ENCODE peak calls at places on chromosomes 7 and 10, in seven cellular contexts. L is HFFc6, D is bronchial epithelial cell, M is endodermal cell, B is left ventricle myocardium inferior, R is tibial nerve, A is upper lobe of right lung. G is an unnamed sample.

GRCh38 chr10:2861632-2862210 is 205.6 kb upstream of the PFKP start:
- DNase-seq in L (no peak), D (no peak), M (no peak), B (no peak), R (no peak), A (no peak), G (no peak)

GRCh38 chr10:118594392-118595063 is 920 bp downstream of the PRLHR start:
- DNase-seq in L (no peak), D (peak; percentile 17), M (peak; percentile 98), B (no peak), R (peak; percentile 18), A (no peak), G (no peak)

GRCh38 chr10:79069325-79070090 is 742 bp downstream of the ZMIZ1 start:
- DNase-seq in L (no peak), D (no peak), M (peak; percentile 74), B (peak; percentile 67), R (no peak), A (peak; percentile 86), G (no peak)

GRCh38 chr7:35754741-35755140 is 46.1 kb upstream of the SEPTIN7 start:
- DNase-seq in L (no peak), D (no peak), M (no peak), B (no peak), R (no peak), A (no peak), G (no peak)

GRCh38 chr10:44476421-44476820 is 91.5 kb upstream of the CXCL12 start:
- DNase-seq in L (no peak), D (no peak), M (no peak), B (no peak), R (no peak), A (no peak), G (no peak)

GRCh38 chr10:844552-844951 is 87.0 kb downstream of the LARP4B start:
- DNase-seq in L (no peak), D (no peak), M (no peak), B (no peak), R (no peak), A (no peak), G (no peak)

GRCh38 chr7:82294865-82295264 is 148.7 kb downstream of the CACNA2D1 start:
- DNase-seq in L (no peak), D (no peak), M (no peak), B (no peak), R (no peak), A (no peak), G (no peak)

GRCh38 chr7:24249266-24249665 is 34.7 kb upstream of the NPY start:
- DNase-seq in L (no peak), D (no peak), M (no peak), B (no peak), R (no peak), A (no peak), G (no peak)

GRCh38 chr10:95388539-95388938 is 97.7 kb upstream of the PDLIM1 start:
- DNase-seq in L (no peak), D (no peak), M (no peak), B (no peak), R (no peak), A (no peak), G (no peak)

GRCh38 chr7:33921216-33921938 is 16.0 kb downstream of the BMPER start:
- DNase-seq in L (no peak), D (no peak), M (no peak), B (peak; percentile 57), R (peak; percentile 51), A (no peak), G (no peak)

GRCh38 chr10:12684784-12685183 is 316.7 kb downstream of the CCDC3 start:
- DNase-seq in L (no peak), D (no peak), M (no peak), B (no peak), R (no peak), A (no peak), G (no peak)

GRCh38 chr10:34981834-34982233 is 108.3 kb downstream of the CUL2 start:
- DNase-seq in L (no peak), D (no peak), M (no peak), B (no peak), R (no peak), A (no peak), G (no peak)

GRCh38 chr7:6273380-6273837 is 985 bp upstream of the CYTH3 start:
- DNase-seq in L (no peak), D (no peak), M (no peak), B (no peak), R (no peak), A (no peak), G (no peak)

DNA sequence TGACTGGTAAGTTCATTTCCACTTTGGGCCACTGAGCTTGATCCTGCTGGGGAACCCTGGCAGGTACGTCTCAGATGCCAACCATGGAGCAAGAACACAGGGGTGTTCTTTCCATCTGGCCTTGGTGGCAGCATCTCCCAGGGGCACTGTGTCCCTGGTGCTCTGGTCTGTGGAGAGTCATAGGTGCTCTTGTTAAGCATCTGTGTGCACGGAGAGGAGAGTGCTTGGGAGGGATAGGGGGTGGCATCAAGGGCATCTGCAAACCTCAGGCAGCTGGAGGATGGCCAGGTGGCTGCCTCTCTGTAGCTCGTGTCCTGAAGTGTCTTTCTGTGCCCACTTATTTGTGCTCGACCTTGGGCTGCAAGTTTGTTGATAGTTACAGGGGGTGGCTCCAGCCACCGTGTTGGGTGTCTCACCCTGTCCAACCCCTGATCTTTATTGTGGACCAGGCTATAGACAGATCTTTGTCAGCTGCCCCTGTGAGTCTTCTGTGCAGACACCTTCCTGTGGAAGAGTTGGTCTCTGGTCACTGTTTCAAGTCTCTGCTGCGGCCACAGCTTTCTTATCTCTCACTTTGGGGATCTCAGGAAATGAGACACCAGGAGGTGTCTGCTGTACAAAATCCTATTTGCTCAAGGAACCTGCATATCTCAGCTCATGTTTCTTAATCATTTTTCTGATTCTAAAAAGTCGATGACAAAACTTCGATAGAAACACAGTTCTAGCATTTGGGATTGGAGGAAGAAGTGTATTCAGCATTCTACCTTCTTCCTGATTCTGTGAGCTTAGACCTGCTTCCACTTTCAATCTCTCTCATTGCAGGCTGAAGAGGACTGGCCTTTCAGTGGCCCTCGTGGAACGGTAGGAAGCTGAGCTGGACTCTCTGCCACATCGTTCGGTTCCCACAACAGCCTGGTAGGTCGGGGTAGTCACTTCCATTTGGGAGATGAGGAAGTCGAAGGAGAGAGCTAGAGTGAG is 17.2 kb upstream of the GIMAP8 start:
- DNase-seq in L (no peak), D (no peak), M (peak; percentile 17), B (no peak), R (no peak), A (peak; percentile 31), G (peak; percentile 59)
- TF ChIP-seq CTCF in L (no peak), D (no peak), M (no peak), B (no peak), R (no peak), A (no peak), G (no peak)

GRCh38 chr7:130723784-130724183 is 10.2 kb downstream of the KLF14 start:
- DNase-seq in L (no peak), D (no peak), M (no peak), B (no peak), R (no peak), A (no peak), G (no peak)

GRCh38 chr7:130719550-130719949 is 14.5 kb downstream of the KLF14 start:
- DNase-seq in L (no peak), D (peak; percentile 9), M (no peak), B (no peak), R (no peak), A (no peak), G (no peak)

DNA sequence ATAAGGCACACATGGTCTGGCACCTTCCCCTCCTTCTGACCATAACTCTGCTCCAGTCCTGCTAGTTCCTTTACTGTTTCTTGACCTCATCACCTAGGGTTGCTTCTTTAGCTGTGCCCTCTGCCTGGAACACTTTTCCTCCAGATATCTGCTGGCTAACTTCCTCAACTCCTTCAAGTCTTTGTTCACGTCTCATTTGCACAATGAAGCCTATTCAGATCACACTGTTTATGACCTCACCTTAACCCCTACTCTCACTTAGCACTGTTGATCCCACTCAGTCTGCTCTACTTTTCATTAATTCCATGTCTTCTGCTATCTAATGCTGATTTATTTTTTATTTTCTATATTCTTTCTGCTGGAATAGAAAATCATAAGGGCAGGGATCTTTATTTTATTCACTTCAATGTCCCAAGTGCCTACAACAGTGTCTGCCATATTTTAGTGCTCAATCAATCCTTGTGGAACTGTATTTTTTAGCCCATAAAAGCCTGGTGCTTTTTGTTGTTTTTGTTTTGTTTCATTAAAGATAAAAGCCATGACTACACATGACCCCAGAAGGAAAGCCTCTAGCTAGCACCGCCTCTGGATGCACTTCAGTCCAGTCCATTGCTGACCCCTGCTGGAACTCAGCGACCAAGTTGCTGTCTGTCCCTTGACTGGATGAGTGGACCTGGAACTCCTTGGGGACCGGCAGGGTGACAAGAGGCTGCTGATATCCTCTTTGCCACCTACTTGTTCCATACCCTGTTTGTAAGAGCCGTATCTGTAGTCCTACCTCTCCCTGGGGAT is 12.3 kb downstream of the KLF14 start:
- DNase-seq in L (peak; percentile 75), D (peak; percentile 24), M (peak; percentile 92), B (peak; percentile 69), R (peak; percentile 52), A (peak; percentile 68), G (no peak)
- TF ChIP-seq CTCF in L (peak; percentile 77), D (peak; percentile 52), M (peak; percentile 83), B (peak; percentile 85), R (peak; percentile 27), A (peak; percentile 62), G (peak; percentile 70)

GRCh38 chr10:84054743-84055142 is 84.6 kb upstream of the GHITM start:
- DNase-seq in L (no peak), D (no peak), M (peak; percentile 66), B (no peak), R (no peak), A (no peak), G (no peak)

GRCh38 chr10:84063440-84063839 is 75.9 kb upstream of the GHITM start:
- DNase-seq in L (no peak), D (no peak), M (no peak), B (no peak), R (no peak), A (no peak), G (no peak)

GRCh38 chr10:84059526-84059925 is 79.8 kb upstream of the GHITM start:
- DNase-seq in L (no peak), D (no peak), M (no peak), B (no peak), R (no peak), A (no peak), G (no peak)
- TF ChIP-seq CTCF in L (no peak), D (peak; percentile 14), M (peak; percentile 55), B (no peak), R (no peak), A (no peak), G (no peak)

DNA sequence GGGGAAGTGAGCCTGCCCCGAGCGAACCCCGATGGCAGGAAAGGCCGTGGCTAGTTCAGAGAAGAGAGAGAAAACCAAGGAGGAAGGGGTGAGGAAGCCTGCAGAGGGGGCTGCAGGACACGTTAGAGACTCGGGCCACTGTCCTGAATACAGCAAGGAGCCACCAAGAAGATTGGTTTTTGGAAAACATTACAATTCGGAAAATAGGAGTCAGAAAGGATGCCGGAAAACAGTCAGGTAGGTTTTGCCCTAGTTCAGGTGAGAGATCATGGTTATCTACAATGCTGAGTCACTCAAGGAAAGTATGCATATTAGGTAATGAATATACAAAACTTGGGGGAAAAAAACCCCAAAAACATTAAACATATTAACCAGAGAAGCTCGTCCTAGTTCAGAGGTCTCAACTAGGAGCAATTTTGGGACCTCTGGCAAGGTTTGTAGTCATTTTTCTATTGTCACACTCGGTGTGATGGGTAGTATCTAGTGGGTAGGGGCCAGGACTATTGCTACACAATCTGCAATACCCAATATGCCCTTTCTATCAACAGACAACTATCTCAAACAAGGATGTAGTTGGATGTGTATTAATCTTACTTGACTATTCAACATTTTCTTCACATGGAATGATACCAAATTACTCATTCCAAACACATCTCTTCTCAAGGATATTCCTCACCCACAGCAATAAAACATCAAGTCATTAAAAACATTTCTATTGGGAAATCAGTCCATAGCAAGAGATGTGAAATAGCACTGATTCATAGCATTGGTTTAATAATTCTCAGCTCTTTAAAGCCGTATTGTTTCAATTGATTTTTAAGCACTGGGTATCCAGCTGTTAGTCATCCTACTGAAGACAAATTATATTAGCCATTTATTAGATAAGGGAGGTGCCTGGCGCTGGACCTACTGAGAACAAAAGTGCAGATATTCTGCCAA is 74.4 kb upstream of the RSU1 start:
- DNase-seq in L (peak; percentile 92), D (peak; percentile 94), M (peak; percentile 87), B (peak; percentile 68), R (peak; percentile 64), A (peak; percentile 75), G (no peak)
- TF ChIP-seq CTCF in L (peak; percentile 41), D (peak; percentile 17), M (peak; percentile 84), B (peak; percentile 75), R (peak; percentile 40), A (peak; percentile 69), G (peak; percentile 68)